ENCODE peak calls at places on chromosome 21, in six cellular contexts. O is mesothelial cell of epicardium; K is activated gamma-delta T cell treated with Interleukin-2 at 50 U/mL for 16 hours; M is activated naive CD4-positive, alpha-beta T cell; D is foreskin fibroblast; E is stimulated activated CD4-positive, alpha-beta T cell treated with anti-CD3 and anti-CD28 coated beads, Interleukin-1b, Interleukin-23, amount 100 ng/mL, for 24 hours. Q is an unnamed sample.

GRCh38 chr21:36480618-36481017 is 696 bp upstream of the CLDN14 start:
- DNase-seq in O (no peak), K (no peak), M (no peak), D (no peak), E (no peak), Q (no peak)

GRCh38 chr21:36127250-36127904 is 7.5 kb upstream of the CBR3 start:
- DNase-seq in O (no peak), K (no peak), M (no peak), D (no peak), E (no peak), Q (no peak)

GRCh38 chr21:29091032-29091431 is 17.6 kb upstream of the CCT8 start:
- DNase-seq in O (no peak), K (no peak), M (no peak), D (peak; percentile 71), E (no peak), Q (peak; percentile 82)

GRCh38 chr21:28758042-28758882 is 234.4 kb downstream of the LTN1 start:
- DNase-seq in O (no peak), K (no peak), M (no peak), D (no peak), E (no peak), Q (no peak)

GRCh38 chr21:32554832-32555436 is 30.4 kb downstream of the TCP10L start:
- DNase-seq in O (no peak), K (no peak), M (no peak), D (no peak), E (no peak), Q (no peak)

GRCh38 chr21:34673006-34673405 is 4.2 kb downstream of the CLIC6 start:
- DNase-seq in O (no peak), K (no peak), M (no peak), D (no peak), E (no peak), Q (no peak)

GRCh38 chr21:42841156-42841915 is 38.0 kb downstream of the WDR4 start:
- DNase-seq in O (no peak), K (no peak), M (no peak), D (no peak), E (no peak), Q (no peak)

GRCh38 chr21:45870421-45870820 is 111.1 kb upstream of the COL6A1 start:
- DNase-seq in O (no peak), K (no peak), M (no peak), D (no peak), E (no peak), Q (no peak)

GRCh38 chr21:33598051-33598450 is 9.6 kb upstream of the DONSON start:
- DNase-seq in O (no peak), K (no peak), M (no peak), D (no peak), E (no peak), Q (no peak)